ENCODE peak calls at places on chromosome 17, in seven cellular contexts. L is esophagus squamous epithelium, H is IMR-90, X is heart left ventricle, I is fibroblast of lung, C is A673, G is neural progenitor cell. S is an unnamed sample.

GRCh38 chr17:61878984-61879612 is 15.8 kb upstream of the BRIP1 start:
- DNase-seq in L (no peak), H (peak; percentile 13), X (no peak), I (no peak), C (no peak), G (no peak), S (no peak)

GRCh38 chr17:43578699-43579569 is 32.8 kb upstream of the ETV4 start:
- DNase-seq in L (no peak), H (peak; percentile 85), X (no peak), I (peak; percentile 32), C (no peak), G (peak; percentile 51), S (no peak)

GRCh38 chr17:5705081-5705875 is 121.0 kb upstream of the NLRP1 start:
- DNase-seq in L (no peak), H (peak; percentile 1), X (no peak), I (peak; percentile 4), C (peak; percentile 33), G (peak; percentile 77), S (no peak)

GRCh38 chr17:8080208-8080798 is 7.2 kb downstream of the ALOX12B start:
- DNase-seq in L (no peak), H (no peak), X (no peak), I (no peak), C (no peak), G (no peak), S (no peak)

GRCh38 chr17:77859411-77859810 is 99.1 kb upstream of the TNRC6C start:
- DNase-seq in L (no peak), H (no peak), X (no peak), I (no peak), C (no peak), G (no peak), S (no peak)

GRCh38 chr17:67841992-67842391 is 16.7 kb downstream of the BPTF start:
- DNase-seq in L (no peak), H (no peak), X (no peak), I (no peak), C (no peak), G (no peak), S (no peak)

GRCh38 chr17:60583008-60583407 is 17.0 kb upstream of the PPM1D start:
- DNase-seq in L (no peak), H (no peak), X (no peak), I (no peak), C (no peak), G (no peak), S (no peak)

GRCh38 chr17:38730526-38731379 is 612 bp downstream of the CISD3 start:
- DNase-seq in L (no peak), H (peak; percentile 42), X (peak; percentile 90), I (peak; percentile 62), C (peak; percentile 22), G (peak; percentile 51), S (peak; percentile 70)

GRCh38 chr17:18361837-18362380 is 1.4 kb downstream of the SHMT1 start:
- DNase-seq in L (no peak), H (no peak), X (no peak), I (no peak), C (no peak), G (no peak), S (no peak)

GRCh38 chr17:77045441-77046041 is 95.2 kb upstream of the SEC14L1 start:
- DNase-seq in L (no peak), H (peak; percentile 7), X (no peak), I (no peak), C (no peak), G (no peak), S (no peak)

GRCh38 chr17:13154932-13155331 is 137.1 kb upstream of the ELAC2 start:
- DNase-seq in L (no peak), H (no peak), X (no peak), I (no peak), C (no peak), G (no peak), S (no peak)

GRCh38 chr17:79936661-79937434 is 97.6 kb upstream of the CBX4 start:
- DNase-seq in L (no peak), H (no peak), X (no peak), I (no peak), C (peak; percentile 75), G (no peak), S (no peak)

GRCh38 chr17:81494984-81495383 is 17.6 kb downstream of the ACTG1 start:
- DNase-seq in L (no peak), H (no peak), X (no peak), I (no peak), C (peak; percentile 50), G (peak; percentile 10), S (no peak)

GRCh38 chr17:3594056-3594810 is 15.0 kb downstream of the TRPV1 start:
- DNase-seq in L (no peak), H (peak; percentile 84), X (peak; percentile 62), I (peak; percentile 55), C (no peak), G (no peak), S (no peak)

GRCh38 chr17:46140645-46141197 is 52.5 kb downstream of the KANSL1 start:
- DNase-seq in L (no peak), H (no peak), X (no peak), I (no peak), C (no peak), G (no peak), S (no peak)
- H3K4me1 ChIP-seq in L (peaks cover 97% of the 10 kb centered on the region), H (peaks cover 6% of the 10 kb centered on the region), X (peaks cover 3% of the 10 kb centered on the region), I (peaks cover 3% of the 10 kb centered on the region), C (peaks cover 35% of the 10 kb centered on the region), G (peaks cover 7% of the 10 kb centered on the region), S (no peaks in the 10 kb centered on the region)

DNA sequence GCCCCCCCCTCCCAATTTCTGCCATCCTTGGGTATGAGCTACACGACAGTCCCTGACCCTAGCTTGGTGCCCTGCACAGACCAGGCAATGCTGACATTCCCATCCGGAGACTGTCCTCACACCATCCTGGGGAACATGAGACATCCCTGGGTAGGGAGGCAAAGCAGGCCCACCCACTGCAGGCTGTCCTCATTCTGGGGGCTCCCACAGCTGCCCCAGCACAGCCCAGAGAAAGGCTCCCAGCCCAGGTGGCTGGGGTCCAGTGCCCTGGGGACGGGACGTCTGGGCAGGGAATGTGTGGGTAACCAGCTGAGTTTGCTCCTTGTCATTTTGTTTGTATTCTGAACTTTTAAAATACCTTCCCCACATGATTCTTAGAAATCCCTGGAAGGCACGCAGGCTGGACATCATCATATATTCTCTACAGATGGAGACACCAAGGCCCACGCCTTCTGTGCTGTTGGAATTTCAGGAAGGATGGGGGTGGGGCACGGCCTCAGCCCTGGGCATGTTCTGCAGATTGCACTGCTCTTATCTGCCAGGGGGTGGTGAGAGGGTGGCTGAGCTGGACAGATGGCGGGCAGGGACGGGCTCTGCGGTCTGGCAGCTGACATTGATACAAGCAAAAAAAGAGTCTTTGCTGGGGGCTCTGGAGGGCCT is 28.5 kb downstream of the LRRC75A start:
- DNase-seq in L (no peak), H (peak; percentile 59), X (peak; percentile 73), I (peak; percentile 59), C (no peak), G (no peak), S (no peak)
- TF ChIP-seq CTCF in L (peak; percentile 12), H (peak; percentile 42), X (no peak), I (peak; percentile 44), C (no peak), G (no peak), S (no peak)

GRCh38 chr17:70848785-70849184 is 679.5 kb downstream of the KCNJ2 start:
- DNase-seq in L (no peak), H (peak; percentile 78), X (no peak), I (peak; percentile 61), C (no peak), G (no peak), S (no peak)
- H3K4me1 ChIP-seq in L (no peaks in the 10 kb centered on the region), H (peaks cover 4% of the 10 kb centered on the region), X (no peaks in the 10 kb centered on the region), I (no peaks in the 10 kb centered on the region), C (no peaks in the 10 kb centered on the region), G (no peaks in the 10 kb centered on the region), S (no peaks in the 10 kb centered on the region)

GRCh38 chr17:34201767-34202166 is 53.3 kb upstream of the CCL2 start:
- DNase-seq in L (no peak), H (no peak), X (no peak), I (no peak), C (no peak), G (no peak), S (no peak)

GRCh38 chr17:34198519-34198918 is 56.6 kb upstream of the CCL2 start:
- DNase-seq in L (no peak), H (no peak), X (no peak), I (no peak), C (no peak), G (no peak), S (no peak)

GRCh38 chr17:34199449-34199848 is 55.6 kb upstream of the CCL2 start:
- DNase-seq in L (no peak), H (no peak), X (no peak), I (no peak), C (no peak), G (no peak), S (no peak)

GRCh38 chr17:34201225-34201624 is 53.9 kb upstream of the CCL2 start:
- DNase-seq in L (no peak), H (peak; percentile 18), X (no peak), I (no peak), C (no peak), G (no peak), S (no peak)

DNA sequence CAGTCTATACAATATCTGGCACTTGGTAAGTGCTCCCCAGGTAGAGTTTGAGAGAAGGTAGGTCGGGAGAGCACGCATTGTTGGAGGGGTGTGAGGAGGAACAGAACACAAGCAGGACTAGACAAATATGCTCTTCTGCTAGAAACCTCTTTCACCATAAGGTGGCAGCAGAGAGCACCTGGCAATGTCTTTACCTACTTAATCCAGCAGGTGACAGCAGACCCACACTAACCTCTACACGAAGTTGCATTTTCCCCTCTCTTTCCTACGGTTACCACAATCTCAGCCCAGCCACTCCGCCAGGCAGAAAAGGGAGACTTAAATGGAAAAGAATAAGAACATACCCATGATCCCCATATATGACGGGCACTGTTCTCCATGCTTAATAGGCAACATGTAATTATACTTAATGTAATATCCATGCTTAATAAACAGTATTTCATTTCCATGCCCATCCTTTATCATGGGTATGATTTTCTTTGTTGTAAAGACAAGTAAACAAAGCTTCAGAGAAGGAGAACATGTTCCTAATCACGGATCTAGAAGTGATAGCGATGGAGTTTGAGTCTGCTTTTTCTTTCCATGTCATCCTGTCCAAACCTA is 55.1 kb upstream of the CCL2 start:
- DNase-seq in L (peak; percentile 44), H (peak; percentile 87), X (peak; percentile 63), I (peak; percentile 87), C (peak; percentile 63), G (peak; percentile 90), S (peak; percentile 85)
- TF ChIP-seq CTCF in L (peak; percentile 100), H (peak; percentile 100), X (peak; percentile 100), I (peak; percentile 100), C (peak; percentile 83), G (peak; percentile 100), S (peak; percentile 100)

GRCh38 chr17:74464730-74465377 is 1.6 kb upstream of the CD300A start:
- DNase-seq in L (no peak), H (no peak), X (no peak), I (no peak), C (no peak), G (no peak), S (no peak)
- H3K4me1 ChIP-seq in L (peaks cover 28% of the 10 kb centered on the region), H (no peaks in the 10 kb centered on the region), X (no peaks in the 10 kb centered on the region), I (no peaks in the 10 kb centered on the region), C (no peaks in the 10 kb centered on the region), G (peaks cover 7% of the 10 kb centered on the region), S (no peaks in the 10 kb centered on the region)

GRCh38 chr17:63699638-63700527 is at the start of gene LIMD2:
- DNase-seq in L (no peak), H (no peak), X (peak; percentile 66), I (peak; percentile 28), C (peak; percentile 80), G (peak; percentile 90), S (peak; percentile 42)
- TF ChIP-seq CTCF in L (no peak), H (no peak), X (no peak), I (no peak), C (no peak), G (no peak), S (no peak)